ENCODE peak calls at places on chromosomes 13 and 19, in seven cellular contexts. One of them, this sample, is unnamed.

GRCh38 chr19:34023381-34023780 is 148.9 kb upstream of the LSM14A start:
- DNase-seq in transverse colon: no peak
- DNase-seq in NCI-H1417 treated with DMSO at 0.1 percent for 48 hours: no peak
- DNase-seq in epithelial cell of esophagus: no peak
- DNase-seq in HFF-Myc: no peak
- DNase-seq in stimulated activated CD4-positive, alpha-beta T cell treated with anti-CD3 and anti-CD28 coated beads, Interleukin-12 subunit alpha, Interleukin-12 subunit beta, amount 100 ng/mL, for 24 hours: no peak
- DNase-seq in NCI-H187: no peak
- DNase-seq in this sample: no peak

GRCh38 chr19:48922548-48923490 is 10.7 kb upstream of the DHDH start:
- DNase-seq in transverse colon: no peak
- DNase-seq in NCI-H1417 treated with DMSO at 0.1 percent for 48 hours: no peak
- DNase-seq in epithelial cell of esophagus: no peak
- DNase-seq in HFF-Myc: no peak
- DNase-seq in stimulated activated CD4-positive, alpha-beta T cell treated with anti-CD3 and anti-CD28 coated beads, Interleukin-12 subunit alpha, Interleukin-12 subunit beta, amount 100 ng/mL, for 24 hours: no peak
- DNase-seq in NCI-H187: no peak
- DNase-seq in this sample: no peak

GRCh38 chr13:33610471-33611015 is 207.4 kb upstream of the RFC3 start:
- DNase-seq in transverse colon: peak
- DNase-seq in NCI-H1417 treated with DMSO at 0.1 percent for 48 hours: no peak
- DNase-seq in epithelial cell of esophagus: peak
- DNase-seq in HFF-Myc: no peak
- DNase-seq in stimulated activated CD4-positive, alpha-beta T cell treated with anti-CD3 and anti-CD28 coated beads, Interleukin-12 subunit alpha, Interleukin-12 subunit beta, amount 100 ng/mL, for 24 hours: peak
- DNase-seq in NCI-H187: no peak
- DNase-seq in this sample: no peak

GRCh38 chr19:33678796-33679195 is 57.0 kb downstream of the CHST8 start:
- DNase-seq in transverse colon: no peak
- DNase-seq in NCI-H1417 treated with DMSO at 0.1 percent for 48 hours: peak
- DNase-seq in epithelial cell of esophagus: no peak
- DNase-seq in HFF-Myc: no peak
- DNase-seq in stimulated activated CD4-positive, alpha-beta T cell treated with anti-CD3 and anti-CD28 coated beads, Interleukin-12 subunit alpha, Interleukin-12 subunit beta, amount 100 ng/mL, for 24 hours: no peak
- DNase-seq in NCI-H187: no peak
- DNase-seq in this sample: no peak

GRCh38 chr13:28246891-28247290 is 108.5 kb downstream of the PAN3 start:
- DNase-seq in transverse colon: no peak
- DNase-seq in NCI-H1417 treated with DMSO at 0.1 percent for 48 hours: no peak
- DNase-seq in epithelial cell of esophagus: no peak
- DNase-seq in HFF-Myc: no peak
- DNase-seq in stimulated activated CD4-positive, alpha-beta T cell treated with anti-CD3 and anti-CD28 coated beads, Interleukin-12 subunit alpha, Interleukin-12 subunit beta, amount 100 ng/mL, for 24 hours: no peak
- DNase-seq in NCI-H187: no peak
- DNase-seq in this sample: no peak

GRCh38 chr19:30049226-30049625 is 107.2 kb downstream of the URI1 start:
- DNase-seq in transverse colon: no peak
- DNase-seq in NCI-H1417 treated with DMSO at 0.1 percent for 48 hours: no peak
- DNase-seq in epithelial cell of esophagus: no peak
- DNase-seq in HFF-Myc: no peak
- DNase-seq in stimulated activated CD4-positive, alpha-beta T cell treated with anti-CD3 and anti-CD28 coated beads, Interleukin-12 subunit alpha, Interleukin-12 subunit beta, amount 100 ng/mL, for 24 hours: no peak
- DNase-seq in NCI-H187: no peak
- DNase-seq in this sample: no peak

GRCh38 chr13:111639994-111640393 is 319.6 kb downstream of the TEX29 start:
- DNase-seq in transverse colon: no peak
- DNase-seq in NCI-H1417 treated with DMSO at 0.1 percent for 48 hours: no peak
- DNase-seq in epithelial cell of esophagus: no peak
- DNase-seq in HFF-Myc: no peak
- DNase-seq in stimulated activated CD4-positive, alpha-beta T cell treated with anti-CD3 and anti-CD28 coated beads, Interleukin-12 subunit alpha, Interleukin-12 subunit beta, amount 100 ng/mL, for 24 hours: no peak
- DNase-seq in NCI-H187: peak
- DNase-seq in this sample: no peak

GRCh38 chr13:44136693-44137268 is 236.8 kb upstream of the SERP2 start:
- DNase-seq in transverse colon: no peak
- DNase-seq in NCI-H1417 treated with DMSO at 0.1 percent for 48 hours: no peak
- DNase-seq in epithelial cell of esophagus: peak
- DNase-seq in HFF-Myc: no peak
- DNase-seq in stimulated activated CD4-positive, alpha-beta T cell treated with anti-CD3 and anti-CD28 coated beads, Interleukin-12 subunit alpha, Interleukin-12 subunit beta, amount 100 ng/mL, for 24 hours: no peak
- DNase-seq in NCI-H187: peak
- DNase-seq in this sample: no peak

GRCh38 chr19:12611361-12611699 is 610 bp downstream of the ZNF791 start:
- DNase-seq in transverse colon: peak
- DNase-seq in NCI-H1417 treated with DMSO at 0.1 percent for 48 hours: no peak
- DNase-seq in epithelial cell of esophagus: peak
- DNase-seq in HFF-Myc: peak
- DNase-seq in stimulated activated CD4-positive, alpha-beta T cell treated with anti-CD3 and anti-CD28 coated beads, Interleukin-12 subunit alpha, Interleukin-12 subunit beta, amount 100 ng/mL, for 24 hours: no peak
- DNase-seq in NCI-H187: no peak
- DNase-seq in this sample: peak